ENCODE peak calls at places on chromosomes 7 and 10, in nine cellular contexts. U, I, Y, T, A, M, G, O and V are unnamed samples.

GRCh38 chr7:150826061-150826849 is 25.7 kb downstream of the TMEM176A start:
- DNase-seq in M (no peak), A (no peak), G (no peak), I (no peak), O (no peak), Y (no peak), T (no peak), U (no peak), V (no peak)

GRCh38 chr10:109915566-109915965 is 7.7 kb downstream of the XPNPEP1 start:
- DNase-seq in A (no peak), M (no peak), G (no peak), I (no peak), U (no peak), T (no peak), Y (no peak), O (no peak), V (no peak)

GRCh38 chr10:88389456-88389855 is 193.7 kb downstream of the RNLS start:
- DNase-seq in Y (peak), T (peak), O (no peak), U (no peak), I (no peak), A (peak), G (peak), M (no peak), V (no peak)

GRCh38 chr7:15309891-15310290 is 251.9 kb downstream of the AGMO start:
- DNase-seq in U (peak), O (no peak), Y (peak), G (peak), M (no peak), I (no peak), A (no peak), T (no peak), V (no peak)

GRCh38 chr7:30575910-30576309 is 18.8 kb upstream of the GARS1 start:
- DNase-seq in M (no peak), G (no peak), T (peak), U (peak), A (no peak), Y (no peak), O (no peak), I (no peak), V (no peak)

GRCh38 chr10:27372095-27372494 is 131.5 kb upstream of the ACBD5 start:
- DNase-seq in I (no peak), O (no peak), G (no peak), M (no peak), A (peak), Y (peak), T (no peak), U (peak), V (no peak)

GRCh38 chr7:65912220-65912619 is 39.3 kb downstream of the VKORC1L1 start:
- DNase-seq in O (no peak), A (no peak), T (no peak), M (no peak), I (no peak), Y (no peak), G (no peak), U (no peak), V (no peak)

GRCh38 chr10:12790270-12790669 is 211.2 kb downstream of the CCDC3 start:
- DNase-seq in M (no peak), O (no peak), G (no peak), T (no peak), U (no peak), A (no peak), Y (no peak), I (no peak), V (no peak)

GRCh38 chr10:70738425-70739121 is 46.6 kb downstream of the TBATA start:
- DNase-seq in U (peak), G (no peak), M (no peak), A (no peak), T (no peak), O (no peak), I (no peak), Y (peak), V (no peak)

GRCh38 chr10:91271886-91272285 is 51.4 kb downstream of the PCGF5 start:
- DNase-seq in G (no peak), A (no peak), O (no peak), I (no peak), Y (no peak), U (no peak), M (no peak), T (no peak), V (no peak)

GRCh38 chr10:14605231-14605925 is 169.3 kb downstream of the FAM107B start:
- DNase-seq in U (peak), Y (peak), O (no peak), A (peak), I (no peak), G (peak), T (peak), M (no peak), V (peak)

GRCh38 chr10:110500515-110500905 is 2.8 kb downstream of the DUSP5 start:
- DNase-seq in T (no peak), A (peak), O (no peak), M (no peak), Y (peak), I (no peak), G (peak), U (peak), V (no peak)

GRCh38 chr7:155169498-155170065 is 99.5 kb downstream of the HTR5A start:
- DNase-seq in M (no peak), T (no peak), O (no peak), U (no peak), Y (no peak), A (no peak), G (no peak), I (no peak), V (no peak)

GRCh38 chr7:117791877-117792780 is 81.1 kb downstream of the CTTNBP2 start:
- DNase-seq in O (no peak), M (no peak), T (peak), I (no peak), G (no peak), A (no peak), Y (no peak), U (no peak), V (no peak)

GRCh38 chr7:84629640-84630318 is 435.2 kb upstream of the SEMA3A start:
- DNase-seq in U (peak), Y (peak), M (no peak), I (no peak), O (no peak), T (no peak), A (no peak), G (peak), V (no peak)

GRCh38 chr7:28490831-28491230 is 78.5 kb downstream of the CREB5 start:
- DNase-seq in I (no peak), Y (no peak), M (no peak), U (no peak), T (no peak), G (no peak), O (no peak), A (no peak), V (no peak)

GRCh38 chr7:517848-518629 is 1.6 kb downstream of the PDGFA start:
- DNase-seq in U (peak), M (no peak), O (no peak), G (peak), Y (peak), T (no peak), A (no peak), I (no peak), V (no peak)

GRCh38 chr7:28530175-28531142 is 118.1 kb downstream of the CREB5 start:
- DNase-seq in A (no peak), G (peak), O (no peak), I (no peak), Y (no peak), M (no peak), T (no peak), U (peak), V (no peak)

GRCh38 chr10:36452851-36453250 is 672.5 kb upstream of the ANKRD30A start:
- DNase-seq in A (no peak), O (no peak), I (no peak), G (no peak), M (no peak), Y (no peak), U (no peak), T (no peak), V (no peak)

GRCh38 chr10:88926484-88927249 is 25.9 kb downstream of the ACTA2 start:
- DNase-seq in T (peak), I (no peak), G (peak), M (no peak), O (no peak), U (no peak), Y (no peak), A (no peak), V (no peak)

GRCh38 chr7:100739934-100740333 is 6.5 kb downstream of the ZAN start:
- DNase-seq in U (no peak), A (no peak), O (no peak), T (no peak), G (no peak), I (no peak), Y (no peak), M (no peak), V (no peak)

GRCh38 chr7:435518-436366 is 83.9 kb downstream of the PDGFA start:
- DNase-seq in I (no peak), Y (no peak), U (peak), M (no peak), A (peak), G (no peak), T (no peak), O (no peak), V (peak)